ENCODE peak calls at places on chromosomes 2 and 18, in four cellular contexts. L is osteocyte, V is AG04449, F is MCF 10A. X is an unnamed sample.

GRCh38 chr2:202633470-202633869 is 1.3 kb upstream of the FAM117B start:
- DNase-seq in L (no peak), V (no peak), F (no peak), X (no peak)

GRCh38 chr2:147500229-147500628 is 344.6 kb upstream of the ACVR2A start:
- DNase-seq in L (no peak), V (no peak), F (no peak), X (no peak)

GRCh38 chr18:72470391-72470790 is 73.8 kb downstream of the CBLN2 start:
- DNase-seq in L (no peak), V (no peak), F (no peak), X (no peak)

GRCh38 chr2:167196461-167197252 is 308.4 kb downstream of the XIRP2 start:
- DNase-seq in L (no peak), V (no peak), F (peak), X (no peak)

GRCh38 chr2:191038241-191038725 is 24.3 kb upstream of the STAT1 start:
- DNase-seq in L (no peak), V (no peak), F (peak), X (no peak)

GRCh38 chr2:110114007-110114591 is 1.5 kb downstream of the MALL start:
- DNase-seq in L (no peak), V (no peak), F (peak), X (no peak)

GRCh38 chr2:147232225-147232669 is 612.6 kb upstream of the ACVR2A start:
- DNase-seq in L (no peak), V (no peak), F (no peak), X (no peak)

GRCh38 chr2:120740765-120741513 is 5.3 kb downstream of the GLI2 start:
- DNase-seq in L (peak), V (no peak), F (no peak), X (no peak)

GRCh38 chr2:127525692-127526141 is 572 bp downstream of the IWS1 start:
- DNase-seq in L (no peak), V (peak), F (peak), X (no peak)

GRCh38 chr2:144535300-144535699 is 15.4 kb upstream of the ZEB2 start:
- DNase-seq in L (no peak), V (no peak), F (no peak), X (no peak)

GRCh38 chr2:232328038-232328435 is 50.5 kb upstream of the ALPP start:
- DNase-seq in L (no peak), V (no peak), F (no peak), X (no peak)

GRCh38 chr2:10947005-10947440 is 35.3 kb downstream of the KCNF1 start:
- DNase-seq in L (no peak), V (no peak), F (peak), X (no peak)

GRCh38 chr2:151827564-151828142 is 568 bp downstream of the ARL5A start:
- DNase-seq in L (no peak), V (no peak), F (peak), X (peak)

DNA sequence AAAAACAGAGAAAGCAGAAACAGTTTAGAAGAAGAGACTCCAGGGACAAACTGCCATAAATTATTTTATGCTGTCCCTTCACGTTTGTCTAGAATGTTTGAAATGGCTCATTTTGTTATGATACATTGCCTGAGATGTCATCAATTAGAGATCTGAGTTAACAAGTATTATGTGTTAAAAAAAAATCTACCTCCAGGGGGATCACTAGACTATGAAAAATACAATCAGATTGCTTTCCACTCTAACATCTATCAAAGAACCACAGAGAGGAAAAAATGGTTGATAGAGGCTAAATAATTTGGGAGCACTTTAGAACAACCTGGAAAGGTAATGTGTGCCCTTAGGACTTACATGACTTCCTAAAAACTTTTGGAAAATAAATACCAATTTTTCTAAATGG is 103.8 kb upstream of the CCDC150 start:
- DNase-seq in L (no peak), V (no peak), F (peak), X (no peak)
- TF ChIP-seq CTCF in L (peak), V (no peak), F (no peak), X (peak)

GRCh38 chr18:32548688-32549087 is 78.0 kb upstream of the GAREM1 start:
- DNase-seq in L (no peak), V (no peak), F (no peak), X (no peak)

GRCh38 chr18:32552421-32553030 is 81.8 kb upstream of the GAREM1 start:
- DNase-seq in L (no peak), V (peak), F (peak), X (no peak)

GRCh38 chr18:32553174-32553573 is 82.5 kb upstream of the GAREM1 start:
- DNase-seq in L (no peak), V (no peak), F (no peak), X (no peak)

GRCh38 chr18:32549248-32549842 is 78.7 kb upstream of the GAREM1 start:
- DNase-seq in L (no peak), V (no peak), F (peak), X (no peak)

GRCh38 chr18:32550958-32551357 is 80.3 kb upstream of the GAREM1 start:
- DNase-seq in L (no peak), V (no peak), F (no peak), X (no peak)
- TF ChIP-seq CTCF in L (no peak), V (no peak), F (no peak), X (peak)

GRCh38 chr2:86201951-86202692 is 2.9 kb downstream of the MRPL35 start:
- DNase-seq in L (no peak), V (no peak), F (no peak), X (no peak)
- TF ChIP-seq CTCF in L (no peak), V (no peak), F (no peak), X (no peak)

GRCh38 chr2:174048238-174048637 is 83.1 kb upstream of the SP3 start:
- DNase-seq in L (no peak), V (no peak), F (no peak), X (no peak)
- TF ChIP-seq CTCF in L (no peak), V (no peak), F (no peak), X (no peak)

DNA sequence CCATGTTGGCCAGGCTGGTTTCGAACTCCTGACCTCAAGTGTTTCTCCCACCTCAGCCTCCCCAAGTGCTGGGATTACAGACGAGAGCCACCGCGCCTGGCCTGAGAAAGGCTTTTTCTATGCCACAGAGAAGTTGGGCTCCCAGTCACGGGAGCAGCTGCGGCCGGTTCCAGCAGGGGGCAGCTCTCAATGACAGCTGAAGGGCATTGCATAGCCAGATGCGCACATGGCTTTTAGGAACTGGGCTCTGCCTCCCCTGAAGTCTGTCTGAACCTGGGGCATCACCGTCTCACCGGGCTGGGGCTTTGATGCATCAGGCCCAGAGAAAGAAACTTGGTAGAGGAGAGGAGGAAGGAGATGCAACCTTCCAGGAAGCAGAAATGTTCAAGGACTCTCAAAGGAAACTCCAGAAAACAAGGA is 84.2 kb upstream of the LAPTM4A start:
- DNase-seq in L (no peak), V (no peak), F (peak), X (no peak)
- TF ChIP-seq CTCF in L (peak), V (peak), F (peak), X (peak)